ENCODE peak calls at places on chromosomes 5 and 9, in ten cellular contexts. One of them, this sample, is unnamed.

GRCh38 chr5:133993563-133993962 is 11.2 kb downstream of the VDAC1 start:
- DNase-seq in A549: no peak
- DNase-seq in LNCaP clone FGC: peak
- DNase-seq in fibroblast of lung: no peak
- DNase-seq in left ventricle myocardium inferior: no peak
- DNase-seq in AG04450: no peak
- DNase-seq in right atrium auricular region: no peak
- DNase-seq in stomach: no peak
- DNase-seq in cardiac fibroblast: no peak
- DNase-seq in AG04449: no peak
- DNase-seq in this sample: no peak

GRCh38 chr5:174320051-174320450 is 274.5 kb downstream of the NSG2 start:
- DNase-seq in A549: no peak
- DNase-seq in LNCaP clone FGC: peak
- DNase-seq in fibroblast of lung: no peak
- DNase-seq in left ventricle myocardium inferior: no peak
- DNase-seq in AG04450: no peak
- DNase-seq in right atrium auricular region: no peak
- DNase-seq in stomach: no peak
- DNase-seq in cardiac fibroblast: no peak
- DNase-seq in AG04449: no peak
- DNase-seq in this sample: no peak

GRCh38 chr5:52985306-52985705 is 3.8 kb upstream of the ITGA2 start:
- DNase-seq in A549: no peak
- DNase-seq in LNCaP clone FGC: no peak
- DNase-seq in fibroblast of lung: no peak
- DNase-seq in left ventricle myocardium inferior: no peak
- DNase-seq in AG04450: no peak
- DNase-seq in right atrium auricular region: no peak
- DNase-seq in stomach: no peak
- DNase-seq in cardiac fibroblast: no peak
- DNase-seq in AG04449: no peak
- DNase-seq in this sample: no peak

GRCh38 chr5:143196601-143197259 is 206.8 kb downstream of the NR3C1 start:
- DNase-seq in A549: no peak
- DNase-seq in LNCaP clone FGC: no peak
- DNase-seq in fibroblast of lung: no peak
- DNase-seq in left ventricle myocardium inferior: no peak
- DNase-seq in AG04450: no peak
- DNase-seq in right atrium auricular region: no peak
- DNase-seq in stomach: no peak
- DNase-seq in cardiac fibroblast: no peak
- DNase-seq in AG04449: no peak
- DNase-seq in this sample: peak

GRCh38 chr5:72441861-72442540 is 65.2 kb downstream of the ZNF366 start:
- DNase-seq in A549: peak
- DNase-seq in LNCaP clone FGC: no peak
- DNase-seq in fibroblast of lung: peak
- DNase-seq in left ventricle myocardium inferior: no peak
- DNase-seq in AG04450: peak
- DNase-seq in right atrium auricular region: no peak
- DNase-seq in stomach: no peak
- DNase-seq in cardiac fibroblast: peak
- DNase-seq in AG04449: peak
- DNase-seq in this sample: peak

GRCh38 chr5:84249918-84250635 is 134.6 kb downstream of the EDIL3 start:
- DNase-seq in A549: peak
- DNase-seq in LNCaP clone FGC: no peak
- DNase-seq in fibroblast of lung: peak
- DNase-seq in left ventricle myocardium inferior: no peak
- DNase-seq in AG04450: peak
- DNase-seq in right atrium auricular region: no peak
- DNase-seq in stomach: no peak
- DNase-seq in cardiac fibroblast: peak
- DNase-seq in AG04449: peak
- DNase-seq in this sample: peak

GRCh38 chr9:114392749-114393112 is 4.9 kb upstream of the AKNA start:
- DNase-seq in A549: no peak
- DNase-seq in LNCaP clone FGC: peak
- DNase-seq in fibroblast of lung: no peak
- DNase-seq in left ventricle myocardium inferior: no peak
- DNase-seq in AG04450: no peak
- DNase-seq in right atrium auricular region: no peak
- DNase-seq in stomach: peak
- DNase-seq in cardiac fibroblast: no peak
- DNase-seq in AG04449: no peak
- DNase-seq in this sample: no peak

GRCh38 chr9:98867434-98868168 is 60.1 kb downstream of the GALNT12 start:
- DNase-seq in A549: peak
- DNase-seq in LNCaP clone FGC: no peak
- DNase-seq in fibroblast of lung: peak
- DNase-seq in left ventricle myocardium inferior: peak
- DNase-seq in AG04450: peak
- DNase-seq in right atrium auricular region: peak
- DNase-seq in stomach: peak
- DNase-seq in cardiac fibroblast: peak
- DNase-seq in AG04449: no peak
- DNase-seq in this sample: peak

DNA sequence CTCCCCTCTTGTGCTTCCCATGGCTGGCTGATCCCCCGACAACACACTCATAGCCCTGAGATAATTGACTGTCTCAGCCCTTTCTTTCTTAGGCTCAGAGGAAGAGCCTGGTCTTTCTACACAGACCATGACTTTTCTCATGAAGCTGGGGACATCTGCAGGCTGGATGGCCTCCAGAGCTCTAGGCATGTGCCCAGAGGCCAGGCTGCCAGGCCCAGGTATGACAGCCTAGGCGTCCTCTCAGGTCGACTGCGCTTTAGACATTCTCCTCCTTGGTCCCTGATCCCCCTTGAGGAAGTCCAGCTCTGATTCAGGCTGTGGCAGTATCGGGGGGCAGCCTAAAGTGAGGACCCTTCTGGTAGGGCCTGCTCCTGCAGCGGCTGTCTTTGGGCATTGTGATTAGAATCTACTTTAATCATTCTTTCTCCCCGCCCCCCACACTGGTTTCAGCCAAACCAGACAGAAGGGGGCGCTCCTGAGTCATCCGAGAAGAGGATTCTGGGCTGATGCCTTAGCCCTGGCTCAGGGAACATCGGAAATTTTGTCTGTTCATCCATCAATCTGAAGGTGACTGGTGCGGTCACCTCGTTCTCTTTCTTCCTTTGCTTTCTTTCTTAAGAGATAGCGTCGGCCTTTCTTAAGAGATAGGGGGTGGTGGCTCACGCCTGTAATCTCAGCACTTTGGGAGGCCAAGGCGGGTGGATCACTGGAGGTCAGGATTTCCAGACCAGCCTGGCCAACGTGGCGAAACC is 66.5 kb upstream of the HSPA9 start:
- DNase-seq in A549: peak
- DNase-seq in LNCaP clone FGC: peak
- DNase-seq in fibroblast of lung: peak
- DNase-seq in left ventricle myocardium inferior: peak
- DNase-seq in AG04450: peak
- DNase-seq in right atrium auricular region: peak
- DNase-seq in stomach: peak
- DNase-seq in cardiac fibroblast: peak
- DNase-seq in AG04449: no peak
- DNase-seq in this sample: peak
- TF ChIP-seq CTCF in A549: peak
- TF ChIP-seq CTCF in LNCaP clone FGC: peak
- TF ChIP-seq CTCF in fibroblast of lung: peak
- TF ChIP-seq CTCF in left ventricle myocardium inferior: peak
- TF ChIP-seq CTCF in AG04450: peak
- TF ChIP-seq CTCF in right atrium auricular region: peak
- TF ChIP-seq CTCF in stomach: peak
- TF ChIP-seq CTCF in cardiac fibroblast: peak
- TF ChIP-seq CTCF in AG04449: peak
- TF ChIP-seq CTCF in this sample: peak

GRCh38 chr9:106701611-106702010 is 161.4 kb upstream of the ZNF462 start:
- DNase-seq in A549: no peak
- DNase-seq in LNCaP clone FGC: no peak
- DNase-seq in fibroblast of lung: no peak
- DNase-seq in left ventricle myocardium inferior: no peak
- DNase-seq in AG04450: no peak
- DNase-seq in right atrium auricular region: no peak
- DNase-seq in stomach: no peak
- DNase-seq in cardiac fibroblast: no peak
- DNase-seq in AG04449: no peak
- DNase-seq in this sample: no peak

GRCh38 chr9:106700676-106701075 is 162.3 kb upstream of the ZNF462 start:
- DNase-seq in A549: no peak
- DNase-seq in LNCaP clone FGC: no peak
- DNase-seq in fibroblast of lung: peak
- DNase-seq in left ventricle myocardium inferior: no peak
- DNase-seq in AG04450: no peak
- DNase-seq in right atrium auricular region: no peak
- DNase-seq in stomach: no peak
- DNase-seq in cardiac fibroblast: peak
- DNase-seq in AG04449: no peak
- DNase-seq in this sample: peak

GRCh38 chr9:106697390-106697789 is 165.6 kb upstream of the ZNF462 start:
- DNase-seq in A549: no peak
- DNase-seq in LNCaP clone FGC: no peak
- DNase-seq in fibroblast of lung: no peak
- DNase-seq in left ventricle myocardium inferior: no peak
- DNase-seq in AG04450: no peak
- DNase-seq in right atrium auricular region: no peak
- DNase-seq in stomach: no peak
- DNase-seq in cardiac fibroblast: no peak
- DNase-seq in AG04449: no peak
- DNase-seq in this sample: peak

GRCh38 chr9:106696804-106697203 is 166.2 kb upstream of the ZNF462 start:
- DNase-seq in A549: no peak
- DNase-seq in LNCaP clone FGC: no peak
- DNase-seq in fibroblast of lung: no peak
- DNase-seq in left ventricle myocardium inferior: no peak
- DNase-seq in AG04450: no peak
- DNase-seq in right atrium auricular region: no peak
- DNase-seq in stomach: no peak
- DNase-seq in cardiac fibroblast: no peak
- DNase-seq in AG04449: no peak
- DNase-seq in this sample: peak

GRCh38 chr9:106697799-106698591 is 165.0 kb upstream of the ZNF462 start:
- DNase-seq in A549: no peak
- DNase-seq in LNCaP clone FGC: no peak
- DNase-seq in fibroblast of lung: peak
- DNase-seq in left ventricle myocardium inferior: peak
- DNase-seq in AG04450: no peak
- DNase-seq in right atrium auricular region: peak
- DNase-seq in stomach: peak
- DNase-seq in cardiac fibroblast: peak
- DNase-seq in AG04449: peak
- DNase-seq in this sample: peak
- H3K4me3 ChIP-seq in A549: no peak
- H3K4me3 ChIP-seq in LNCaP clone FGC: no peak
- H3K4me3 ChIP-seq in fibroblast of lung: peak
- H3K4me3 ChIP-seq in left ventricle myocardium inferior: peak
- H3K4me3 ChIP-seq in AG04450: peak
- H3K4me3 ChIP-seq in right atrium auricular region: peak
- H3K4me3 ChIP-seq in stomach: peak
- H3K4me3 ChIP-seq in cardiac fibroblast: peak
- H3K4me3 ChIP-seq in AG04449: peak
- H3K4me3 ChIP-seq in this sample: peak

DNA sequence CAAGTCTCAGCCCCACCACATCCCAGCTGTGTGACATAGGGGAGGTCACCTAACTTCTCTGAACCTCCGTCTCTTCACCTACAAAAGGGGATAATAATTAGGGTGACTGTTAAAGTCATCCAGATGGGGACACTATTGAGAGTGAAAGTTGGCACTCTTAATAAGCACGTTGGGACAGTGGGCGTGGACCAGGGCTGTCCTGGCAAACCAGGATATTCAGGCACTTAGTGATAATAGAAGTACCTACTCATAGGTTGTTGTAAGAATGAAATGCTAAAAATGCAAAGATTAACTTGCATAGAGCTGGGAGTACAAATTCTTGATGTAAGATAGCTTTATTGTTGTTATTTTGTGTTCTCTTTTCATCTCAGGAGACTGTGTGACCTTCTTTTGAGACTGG is 177.9 kb downstream of the MELK start:
- DNase-seq in A549: no peak
- DNase-seq in LNCaP clone FGC: no peak
- DNase-seq in fibroblast of lung: no peak
- DNase-seq in left ventricle myocardium inferior: no peak
- DNase-seq in AG04450: no peak
- DNase-seq in right atrium auricular region: no peak
- DNase-seq in stomach: no peak
- DNase-seq in cardiac fibroblast: no peak
- DNase-seq in AG04449: no peak
- DNase-seq in this sample: no peak
- TF ChIP-seq CTCF in A549: no peak
- TF ChIP-seq CTCF in LNCaP clone FGC: no peak
- TF ChIP-seq CTCF in fibroblast of lung: no peak
- TF ChIP-seq CTCF in left ventricle myocardium inferior: no peak
- TF ChIP-seq CTCF in AG04450: no peak
- TF ChIP-seq CTCF in right atrium auricular region: no peak
- TF ChIP-seq CTCF in stomach: no peak
- TF ChIP-seq CTCF in cardiac fibroblast: no peak
- TF ChIP-seq CTCF in AG04449: no peak
- TF ChIP-seq CTCF in this sample: no peak

GRCh38 chr9:127854169-127854833 is at the start of gene ENG:
- DNase-seq in A549: no peak
- DNase-seq in LNCaP clone FGC: no peak
- DNase-seq in fibroblast of lung: peak
- DNase-seq in left ventricle myocardium inferior: peak
- DNase-seq in AG04450: no peak
- DNase-seq in right atrium auricular region: peak
- DNase-seq in stomach: peak
- DNase-seq in cardiac fibroblast: peak
- DNase-seq in AG04449: no peak
- DNase-seq in this sample: peak

GRCh38 chr9:127855522-127855921 is 1.1 kb upstream of the ENG start:
- DNase-seq in A549: no peak
- DNase-seq in LNCaP clone FGC: no peak
- DNase-seq in fibroblast of lung: no peak
- DNase-seq in left ventricle myocardium inferior: no peak
- DNase-seq in AG04450: no peak
- DNase-seq in right atrium auricular region: no peak
- DNase-seq in stomach: no peak
- DNase-seq in cardiac fibroblast: no peak
- DNase-seq in AG04449: no peak
- DNase-seq in this sample: no peak

GRCh38 chr9:127852829-127853228 is 1.6 kb downstream of the ENG start:
- DNase-seq in A549: no peak
- DNase-seq in LNCaP clone FGC: no peak
- DNase-seq in fibroblast of lung: no peak
- DNase-seq in left ventricle myocardium inferior: no peak
- DNase-seq in AG04450: no peak
- DNase-seq in right atrium auricular region: no peak
- DNase-seq in stomach: no peak
- DNase-seq in cardiac fibroblast: no peak
- DNase-seq in AG04449: no peak
- DNase-seq in this sample: no peak

GRCh38 chr9:127856094-127856740 is 1.8 kb upstream of the ENG start:
- DNase-seq in A549: no peak
- DNase-seq in LNCaP clone FGC: no peak
- DNase-seq in fibroblast of lung: no peak
- DNase-seq in left ventricle myocardium inferior: no peak
- DNase-seq in AG04450: no peak
- DNase-seq in right atrium auricular region: no peak
- DNase-seq in stomach: no peak
- DNase-seq in cardiac fibroblast: no peak
- DNase-seq in AG04449: no peak
- DNase-seq in this sample: no peak

GRCh38 chr9:127853312-127854168 is 918 bp downstream of the ENG start:
- DNase-seq in A549: no peak
- DNase-seq in LNCaP clone FGC: no peak
- DNase-seq in fibroblast of lung: no peak
- DNase-seq in left ventricle myocardium inferior: no peak
- DNase-seq in AG04450: no peak
- DNase-seq in right atrium auricular region: no peak
- DNase-seq in stomach: no peak
- DNase-seq in cardiac fibroblast: no peak
- DNase-seq in AG04449: no peak
- DNase-seq in this sample: peak
- H3K4me3 ChIP-seq in A549: no peak
- H3K4me3 ChIP-seq in LNCaP clone FGC: no peak
- H3K4me3 ChIP-seq in fibroblast of lung: peak
- H3K4me3 ChIP-seq in left ventricle myocardium inferior: peak
- H3K4me3 ChIP-seq in AG04450: peak
- H3K4me3 ChIP-seq in right atrium auricular region: peak
- H3K4me3 ChIP-seq in stomach: peak
- H3K4me3 ChIP-seq in cardiac fibroblast: peak
- H3K4me3 ChIP-seq in AG04449: peak
- H3K4me3 ChIP-seq in this sample: peak